ENCODE peak calls at places on chromosomes 6 and 20, in six cellular contexts. One of them, this sample, is unnamed.
A peak's percentile ranks its signal among the peaks of the same experiment; 100 is the strongest.

GRCh38 chr6:44738652-44739141 is 351.2 kb downstream of the CDC5L start:
- DNase-seq in heart right ventricle: no peak
- DNase-seq in naive thymus-derived CD4-positive, alpha-beta T cell: no peak
- DNase-seq in tibial artery: no peak
- DNase-seq in hepatocyte: peak; percentile 80
- DNase-seq in MM.1S: no peak
- DNase-seq in this sample: no peak

GRCh38 chr20:11153819-11154218 is 480.0 kb upstream of the JAG1 start:
- DNase-seq in hepatocyte: no peak
- DNase-seq in MM.1S: no peak
- DNase-seq in heart right ventricle: no peak
- DNase-seq in naive thymus-derived CD4-positive, alpha-beta T cell: no peak
- DNase-seq in tibial artery: no peak
- DNase-seq in this sample: no peak

GRCh38 chr20:60581606-60582005 is 623.4 kb downstream of the CDH26 start:
- DNase-seq in MM.1S: no peak
- DNase-seq in hepatocyte: no peak
- DNase-seq in naive thymus-derived CD4-positive, alpha-beta T cell: no peak
- DNase-seq in tibial artery: no peak
- DNase-seq in heart right ventricle: no peak
- DNase-seq in this sample: no peak

GRCh38 chr6:108687921-108688320 is 127.2 kb downstream of the FOXO3 start:
- DNase-seq in MM.1S: no peak
- DNase-seq in naive thymus-derived CD4-positive, alpha-beta T cell: no peak
- DNase-seq in hepatocyte: no peak
- DNase-seq in tibial artery: no peak
- DNase-seq in heart right ventricle: no peak
- DNase-seq in this sample: no peak

GRCh38 chr6:20467437-20467836 is 65.8 kb downstream of the E2F3 start:
- DNase-seq in heart right ventricle: no peak
- DNase-seq in tibial artery: no peak
- DNase-seq in hepatocyte: no peak
- DNase-seq in naive thymus-derived CD4-positive, alpha-beta T cell: no peak
- DNase-seq in MM.1S: no peak
- DNase-seq in this sample: no peak

GRCh38 chr6:131510094-131510493 is 62.9 kb upstream of the ARG1 start:
- DNase-seq in naive thymus-derived CD4-positive, alpha-beta T cell: no peak
- DNase-seq in MM.1S: peak; percentile 81
- DNase-seq in tibial artery: no peak
- DNase-seq in heart right ventricle: no peak
- DNase-seq in hepatocyte: no peak
- DNase-seq in this sample: no peak

GRCh38 chr20:33894798-33895197 is 83.7 kb downstream of the CHMP4B start:
- DNase-seq in tibial artery: no peak
- DNase-seq in heart right ventricle: no peak
- DNase-seq in hepatocyte: no peak
- DNase-seq in MM.1S: no peak
- DNase-seq in naive thymus-derived CD4-positive, alpha-beta T cell: no peak
- DNase-seq in this sample: no peak

GRCh38 chr6:81023007-81023582 is 729.4 kb downstream of the TENT5A start:
- DNase-seq in hepatocyte: no peak
- DNase-seq in tibial artery: no peak
- DNase-seq in MM.1S: no peak
- DNase-seq in naive thymus-derived CD4-positive, alpha-beta T cell: no peak
- DNase-seq in heart right ventricle: no peak
- DNase-seq in this sample: no peak

GRCh38 chr6:1789092-1789491 is 179.4 kb downstream of the FOXC1 start:
- DNase-seq in heart right ventricle: no peak
- DNase-seq in naive thymus-derived CD4-positive, alpha-beta T cell: no peak
- DNase-seq in tibial artery: no peak
- DNase-seq in hepatocyte: no peak
- DNase-seq in MM.1S: no peak
- DNase-seq in this sample: no peak

GRCh38 chr20:37348643-37349516 is 2.9 kb downstream of the SRC start:
- DNase-seq in naive thymus-derived CD4-positive, alpha-beta T cell: no peak
- DNase-seq in MM.1S: no peak
- DNase-seq in hepatocyte: no peak
- DNase-seq in tibial artery: no peak
- DNase-seq in heart right ventricle: no peak
- DNase-seq in this sample: no peak

GRCh38 chr6:31581511-31582229 is 554 bp downstream of the LTB start:
- DNase-seq in tibial artery: no peak
- DNase-seq in naive thymus-derived CD4-positive, alpha-beta T cell: no peak
- DNase-seq in heart right ventricle: no peak
- DNase-seq in hepatocyte: peak; percentile 38
- DNase-seq in MM.1S: no peak
- DNase-seq in this sample: no peak

GRCh38 chr6:46263709-46264091 is 92.9 kb upstream of the ENPP5 start:
- DNase-seq in hepatocyte: peak; percentile 13
- DNase-seq in naive thymus-derived CD4-positive, alpha-beta T cell: no peak
- DNase-seq in MM.1S: no peak
- DNase-seq in tibial artery: no peak
- DNase-seq in heart right ventricle: no peak
- DNase-seq in this sample: no peak

GRCh38 chr20:1002682-1003561 is 811 bp upstream of the RSPO4 start:
- DNase-seq in heart right ventricle: no peak
- DNase-seq in naive thymus-derived CD4-positive, alpha-beta T cell: no peak
- DNase-seq in MM.1S: no peak
- DNase-seq in hepatocyte: no peak
- DNase-seq in tibial artery: no peak
- DNase-seq in this sample: no peak

GRCh38 chr6:10413850-10414765 is 766 bp downstream of the TFAP2A start:
- DNase-seq in naive thymus-derived CD4-positive, alpha-beta T cell: no peak
- DNase-seq in MM.1S: no peak
- DNase-seq in tibial artery: no peak
- DNase-seq in hepatocyte: peak; percentile 46
- DNase-seq in heart right ventricle: no peak
- DNase-seq in this sample: no peak

GRCh38 chr20:38973546-38974120 is 11.5 kb downstream of the DHX35 start:
- DNase-seq in heart right ventricle: peak; percentile 17
- DNase-seq in hepatocyte: no peak
- DNase-seq in naive thymus-derived CD4-positive, alpha-beta T cell: no peak
- DNase-seq in tibial artery: no peak
- DNase-seq in MM.1S: no peak
- DNase-seq in this sample: no peak

GRCh38 chr6:73732845-73733675 is 37.1 kb downstream of the CD109 start:
- DNase-seq in MM.1S: peak; percentile 73
- DNase-seq in naive thymus-derived CD4-positive, alpha-beta T cell: peak; percentile 69
- DNase-seq in tibial artery: peak; percentile 39
- DNase-seq in heart right ventricle: peak; percentile 50
- DNase-seq in hepatocyte: peak; percentile 77
- DNase-seq in this sample: peak; percentile 86

GRCh38 chr6:16575655-16576054 is 185.6 kb downstream of the ATXN1 start:
- DNase-seq in naive thymus-derived CD4-positive, alpha-beta T cell: no peak
- DNase-seq in MM.1S: no peak
- DNase-seq in hepatocyte: no peak
- DNase-seq in heart right ventricle: no peak
- DNase-seq in tibial artery: no peak
- DNase-seq in this sample: peak; percentile 18

GRCh38 chr6:95687839-95688238 is 110.5 kb downstream of the MANEA start:
- DNase-seq in naive thymus-derived CD4-positive, alpha-beta T cell: no peak
- DNase-seq in hepatocyte: no peak
- DNase-seq in tibial artery: no peak
- DNase-seq in MM.1S: no peak
- DNase-seq in heart right ventricle: no peak
- DNase-seq in this sample: no peak

GRCh38 chr6:27866370-27867050 is 45.7 kb downstream of the OR2B2 start:
- DNase-seq in heart right ventricle: no peak
- DNase-seq in MM.1S: peak; percentile 72
- DNase-seq in tibial artery: no peak
- DNase-seq in naive thymus-derived CD4-positive, alpha-beta T cell: peak; percentile 72
- DNase-seq in hepatocyte: peak; percentile 56
- DNase-seq in this sample: peak; percentile 84

DNA sequence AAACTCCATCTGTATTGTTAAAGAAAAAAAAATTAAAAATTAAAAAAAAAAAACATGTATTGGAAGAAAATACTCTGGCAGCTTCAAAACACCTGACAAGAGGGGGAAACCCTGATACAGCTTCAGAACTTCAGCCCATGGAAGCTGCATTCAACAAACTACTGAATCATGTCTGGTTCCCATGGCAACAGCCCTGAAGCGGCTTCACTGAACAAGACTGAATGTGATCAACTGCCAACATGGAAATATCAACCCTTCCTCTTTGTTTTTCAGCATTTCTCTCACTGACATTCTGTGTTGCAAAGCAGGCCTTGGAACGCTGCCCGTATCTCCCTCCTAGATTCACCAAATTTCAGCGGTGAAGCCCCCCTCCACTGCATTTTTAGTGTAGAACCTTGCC is 91.3 kb upstream of the SHLD1 start:
- DNase-seq in tibial artery: peak; percentile 88
- DNase-seq in heart right ventricle: peak; percentile 33
- DNase-seq in MM.1S: no peak
- DNase-seq in naive thymus-derived CD4-positive, alpha-beta T cell: peak; percentile 58
- DNase-seq in hepatocyte: peak; percentile 80
- DNase-seq in this sample: peak; percentile 14
- H3K4me1 ChIP-seq in tibial artery: peaks cover 31% of the 10 kb centered on the region
- H3K4me1 ChIP-seq in heart right ventricle: peaks cover 48% of the 10 kb centered on the region
- H3K4me1 ChIP-seq in MM.1S: no peaks in the 10 kb centered on the region
- H3K4me1 ChIP-seq in naive thymus-derived CD4-positive, alpha-beta T cell: peaks cover 9% of the 10 kb centered on the region
- H3K4me1 ChIP-seq in hepatocyte: peaks cover 36% of the 10 kb centered on the region
- H3K4me1 ChIP-seq in this sample: peaks cover 6% of the 10 kb centered on the region

DNA sequence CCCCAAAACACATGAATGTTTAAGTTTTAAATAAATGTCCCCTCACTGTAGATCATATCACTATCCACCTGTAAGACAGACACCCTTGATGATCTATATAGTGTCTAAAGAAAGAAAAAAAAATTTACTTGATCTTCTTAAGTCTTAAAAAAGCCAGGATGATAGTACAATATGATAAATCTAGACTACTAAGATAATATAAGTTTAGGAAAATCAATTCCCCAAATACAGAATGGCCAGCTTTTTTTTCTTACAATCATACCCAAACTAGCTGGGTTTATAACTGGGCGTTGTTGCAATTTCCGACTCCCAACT is 14.4 kb downstream of the ZNF217 start:
- DNase-seq in MM.1S: no peak
- DNase-seq in hepatocyte: no peak
- DNase-seq in heart right ventricle: no peak
- DNase-seq in naive thymus-derived CD4-positive, alpha-beta T cell: no peak
- DNase-seq in tibial artery: no peak
- DNase-seq in this sample: no peak
- H3K4me1 ChIP-seq in MM.1S: peaks cover 14% of the 10 kb centered on the region
- H3K4me1 ChIP-seq in hepatocyte: peaks cover 33% of the 10 kb centered on the region
- H3K4me1 ChIP-seq in heart right ventricle: peaks cover 78% of the 10 kb centered on the region
- H3K4me1 ChIP-seq in naive thymus-derived CD4-positive, alpha-beta T cell: peaks cover 55% of the 10 kb centered on the region
- H3K4me1 ChIP-seq in tibial artery: peaks cover 31% of the 10 kb centered on the region
- H3K4me1 ChIP-seq in this sample: peaks cover 75% of the 10 kb centered on the region

GRCh38 chr20:19782669-19783068 is 24.6 kb downstream of the RIN2 start:
- DNase-seq in heart right ventricle: no peak
- DNase-seq in tibial artery: no peak
- DNase-seq in MM.1S: no peak
- DNase-seq in hepatocyte: no peak
- DNase-seq in naive thymus-derived CD4-positive, alpha-beta T cell: no peak
- DNase-seq in this sample: no peak
- H3K4me1 ChIP-seq in heart right ventricle: peaks cover 77% of the 10 kb centered on the region
- H3K4me1 ChIP-seq in tibial artery: peaks cover 35% of the 10 kb centered on the region
- H3K4me1 ChIP-seq in MM.1S: peaks cover 73% of the 10 kb centered on the region
- H3K4me1 ChIP-seq in hepatocyte: peaks cover 32% of the 10 kb centered on the region
- H3K4me1 ChIP-seq in naive thymus-derived CD4-positive, alpha-beta T cell: no peaks in the 10 kb centered on the region
- H3K4me1 ChIP-seq in this sample: no peaks in the 10 kb centered on the region

GRCh38 chr20:58900292-58900931 is 47.9 kb downstream of the GNAS start:
- DNase-seq in tibial artery: no peak
- DNase-seq in MM.1S: no peak
- DNase-seq in heart right ventricle: no peak
- DNase-seq in hepatocyte: peak; percentile 28
- DNase-seq in naive thymus-derived CD4-positive, alpha-beta T cell: no peak
- DNase-seq in this sample: no peak
- H3K4me1 ChIP-seq in tibial artery: peaks cover 76% of the 10 kb centered on the region
- H3K4me1 ChIP-seq in MM.1S: peaks cover 32% of the 10 kb centered on the region
- H3K4me1 ChIP-seq in heart right ventricle: peaks cover 98% of the 10 kb centered on the region
- H3K4me1 ChIP-seq in hepatocyte: peaks cover 31% of the 10 kb centered on the region
- H3K4me1 ChIP-seq in naive thymus-derived CD4-positive, alpha-beta T cell: peaks cover 12% of the 10 kb centered on the region
- H3K4me1 ChIP-seq in this sample: peaks cover 12% of the 10 kb centered on the region

GRCh38 chr20:32465092-32465900 is 107.2 kb downstream of the ASXL1 start:
- DNase-seq in hepatocyte: peak; percentile 94
- DNase-seq in MM.1S: no peak
- DNase-seq in heart right ventricle: peak; percentile 67
- DNase-seq in tibial artery: no peak
- DNase-seq in naive thymus-derived CD4-positive, alpha-beta T cell: no peak
- DNase-seq in this sample: no peak
- H3K4me1 ChIP-seq in hepatocyte: peaks cover 69% of the 10 kb centered on the region
- H3K4me1 ChIP-seq in MM.1S: no peaks in the 10 kb centered on the region
- H3K4me1 ChIP-seq in heart right ventricle: peaks cover 75% of the 10 kb centered on the region
- H3K4me1 ChIP-seq in tibial artery: peaks cover 35% of the 10 kb centered on the region
- H3K4me1 ChIP-seq in naive thymus-derived CD4-positive, alpha-beta T cell: no peaks in the 10 kb centered on the region
- H3K4me1 ChIP-seq in this sample: no peaks in the 10 kb centered on the region

DNA sequence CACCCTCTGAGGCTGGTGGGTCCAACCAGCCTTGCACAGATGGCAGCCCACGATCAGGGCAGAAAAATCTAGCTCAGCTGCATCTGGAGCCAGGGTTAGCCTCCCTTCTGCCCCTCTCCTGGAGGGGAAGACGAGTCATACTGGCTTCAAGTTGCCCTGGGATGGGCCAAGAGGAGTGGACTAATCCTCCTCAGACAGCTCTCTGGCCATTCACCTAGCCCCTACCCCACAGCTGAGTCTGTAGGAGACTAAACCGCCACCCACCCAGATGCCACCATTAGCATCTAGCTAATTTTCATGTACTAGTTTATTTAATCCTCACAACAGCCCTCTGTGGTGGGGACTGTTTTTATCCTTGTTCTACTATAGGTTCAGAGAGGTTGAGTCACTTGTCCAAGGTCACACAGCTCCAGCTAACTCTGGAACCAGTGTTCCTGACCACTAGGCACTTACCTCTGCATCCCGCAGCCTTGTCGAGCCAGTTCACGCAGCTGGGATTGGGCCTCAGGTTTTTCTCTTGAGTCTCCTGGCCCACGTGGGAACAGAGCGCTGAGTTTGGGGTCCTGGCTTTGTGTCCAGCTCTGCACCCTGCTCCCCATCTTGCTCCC is 48.5 kb upstream of the CCDC167 start:
- DNase-seq in hepatocyte: no peak
- DNase-seq in naive thymus-derived CD4-positive, alpha-beta T cell: no peak
- DNase-seq in tibial artery: no peak
- DNase-seq in MM.1S: no peak
- DNase-seq in heart right ventricle: no peak
- DNase-seq in this sample: no peak
- H3K4me1 ChIP-seq in hepatocyte: no peaks in the 10 kb centered on the region
- H3K4me1 ChIP-seq in naive thymus-derived CD4-positive, alpha-beta T cell: peaks cover 14% of the 10 kb centered on the region
- H3K4me1 ChIP-seq in tibial artery: peaks cover 6% of the 10 kb centered on the region
- H3K4me1 ChIP-seq in MM.1S: no peaks in the 10 kb centered on the region
- H3K4me1 ChIP-seq in heart right ventricle: peaks cover 7% of the 10 kb centered on the region
- H3K4me1 ChIP-seq in this sample: peaks cover 13% of the 10 kb centered on the region

This sample was measured in CD4-positive, CD25-positive, alpha-beta regulatory T cell.